ENCODE peak calls at places on chromosomes 2 and 18, in five cellular contexts. H is spleen, Q is body of pancreas, L is heart left ventricle, K is mammary epithelial cell. F is an unnamed sample.

GRCh38 chr2:28002181-28002580 is 111.7 kb downstream of the BABAM2 start:
- DNase-seq in H (no peak), Q (no peak), K (no peak), L (no peak), F (no peak)

GRCh38 chr2:12803616-12804015 is 86.9 kb downstream of the TRIB2 start:
- DNase-seq in K (no peak), L (no peak), H (no peak), Q (no peak), F (no peak)

GRCh38 chr18:73235491-73235890 is 367.7 kb upstream of the NETO1 start:
- DNase-seq in L (no peak), K (peak; percentile 96), Q (no peak), H (no peak), F (peak; percentile 62)

GRCh38 chr2:238848566-238848940 is 668 bp downstream of the TWIST2 start:
- DNase-seq in Q (no peak), H (no peak), L (no peak), K (no peak), F (no peak)

GRCh38 chr2:83782122-83782521 is 677.0 kb downstream of the SUCLG1 start:
- DNase-seq in Q (no peak), H (no peak), L (no peak), K (no peak), F (no peak)

GRCh38 chr2:184620367-184620766 is 22.0 kb downstream of the ZNF804A start:
- DNase-seq in H (no peak), Q (no peak), L (no peak), K (no peak), F (no peak)

GRCh38 chr18:6355789-6356589 is 58.7 kb downstream of the L3MBTL4 start:
- DNase-seq in K (peak; percentile 46), L (no peak), H (no peak), Q (no peak), F (no peak)

GRCh38 chr2:72159211-72159610 is 11.5 kb upstream of the CYP26B1 start:
- DNase-seq in L (no peak), Q (no peak), H (no peak), K (no peak), F (peak; percentile 20)

GRCh38 chr2:98702127-98702802 is 28.7 kb downstream of the MGAT4A start:
- DNase-seq in L (peak; percentile 29), H (no peak), Q (peak; percentile 90), K (no peak), F (no peak)

GRCh38 chr2:212854766-212855165 is 296.6 kb downstream of the IKZF2 start:
- DNase-seq in H (no peak), K (no peak), L (no peak), Q (no peak), F (no peak)

GRCh38 chr2:70141754-70142589 is 48.8 kb downstream of the C2orf42 start:
- DNase-seq in K (peak; percentile 60), L (no peak), H (no peak), Q (peak; percentile 78), F (no peak)

GRCh38 chr2:112483047-112483473 is 1.1 kb downstream of the TTL start:
- DNase-seq in L (no peak), Q (peak; percentile 10), K (peak; percentile 72), H (no peak), F (no peak)

GRCh38 chr18:27713727-27714080 is 463.2 kb downstream of the CDH2 start:
- DNase-seq in H (no peak), L (peak; percentile 18), Q (no peak), K (no peak), F (no peak)

GRCh38 chr18:68984342-68984741 is 186.5 kb downstream of the CCDC102B start:
- DNase-seq in K (no peak), H (no peak), Q (no peak), L (no peak), F (no peak)

GRCh38 chr18:31424383-31424988 is 23.1 kb upstream of the DSG3 start:
- DNase-seq in Q (peak; percentile 12), H (no peak), L (no peak), K (peak; percentile 31), F (no peak)

GRCh38 chr2:240214790-240215675 is 74.6 kb upstream of the OTOS start:
- DNase-seq in H (peak; percentile 69), L (no peak), Q (no peak), K (no peak), F (peak; percentile 38)

GRCh38 chr2:20468549-20469500 is 22.0 kb downstream of the RHOB start:
- DNase-seq in L (no peak), H (peak; percentile 23), K (no peak), Q (no peak), F (no peak)

GRCh38 chr18:12884521-12885323 is 685 bp upstream of the PTPN2 start:
- DNase-seq in L (no peak), K (no peak), Q (no peak), H (no peak), F (no peak)

GRCh38 chr2:51813245-51813644 is 781.3 kb upstream of the NRXN1 start:
- DNase-seq in K (peak; percentile 16), H (no peak), Q (no peak), L (no peak), F (no peak)

GRCh38 chr2:150387586-150388288 is 99.7 kb downstream of the RND3 start:
- DNase-seq in Q (no peak), K (peak; percentile 51), L (no peak), H (no peak), F (no peak)

GRCh38 chr2:96341641-96342040 is 6.1 kb downstream of the NCAPH start:
- DNase-seq in H (no peak), K (no peak), Q (no peak), L (no peak), F (no peak)

GRCh38 chr2:223528036-223528435 is 74.1 kb downstream of the SCG2 start:
- DNase-seq in K (peak; percentile 82), Q (no peak), H (no peak), L (no peak), F (no peak)

GRCh38 chr2:160324161-160324768 is 124.2 kb upstream of the ITGB6 start:
- DNase-seq in H (peak; percentile 78), L (peak; percentile 51), Q (peak; percentile 65), K (peak; percentile 32), F (no peak)

GRCh38 chr2:128217671-128218070 is 101.0 kb downstream of the HS6ST1 start:
- DNase-seq in H (no peak), Q (no peak), L (no peak), K (no peak), F (no peak)

GRCh38 chr2:109312902-109313301 is 183.9 kb downstream of the SH3RF3 start:
- DNase-seq in K (no peak), L (no peak), Q (no peak), H (no peak), F (no peak)

GRCh38 chr2:226544581-226545210 is 254.9 kb downstream of the IRS1 start:
- DNase-seq in Q (no peak), K (no peak), L (no peak), H (no peak), F (no peak)

GRCh38 chr2:171972329-171972982 is 27.3 kb upstream of the METAP1D start:
- DNase-seq in Q (no peak), H (no peak), K (no peak), L (no peak), F (no peak)

GRCh38 chr18:7576685-7577084 is 9.6 kb downstream of the PTPRM start:
- DNase-seq in H (no peak), Q (no peak), L (no peak), K (peak; percentile 64), F (no peak)

GRCh38 chr2:218618102-218618860 is 10.6 kb downstream of the PLCD4 start:
- DNase-seq in L (no peak), K (no peak), H (no peak), Q (no peak), F (no peak)

GRCh38 chr2:234981197-234982095 is 29.6 kb downstream of the SH3BP4 start:
- DNase-seq in K (peak; percentile 95), Q (peak; percentile 81), L (peak; percentile 68), H (no peak), F (peak; percentile 94)

GRCh38 chr18:75544051-75544481 is 116.6 kb upstream of the SMIM21 start:
- DNase-seq in K (no peak), H (no peak), Q (no peak), L (no peak), F (no peak)

GRCh38 chr2:26892133-26892532 is 44.2 kb downstream of the DPYSL5 start:
- DNase-seq in Q (no peak), H (no peak), K (no peak), L (no peak), F (no peak)

GRCh38 chr2:209305026-209305425 is 118.8 kb upstream of the MAP2 start:
- DNase-seq in L (no peak), H (no peak), K (no peak), Q (no peak), F (no peak)

GRCh38 chr2:119430023-119430498 is 1.6 kb upstream of the TMEM37 start:
- DNase-seq in L (no peak), H (no peak), Q (no peak), K (no peak), F (no peak)

GRCh38 chr18:73563345-73563744 is 584.3 kb downstream of the FBXO15 start:
- DNase-seq in L (no peak), Q (no peak), H (no peak), K (peak; percentile 51), F (no peak)

GRCh38 chr2:155310589-155310988 is 612.1 kb downstream of the KCNJ3 start:
- DNase-seq in H (no peak), K (peak; percentile 9), Q (no peak), L (no peak), F (no peak)

GRCh38 chr2:100580474-100581264 is 17.9 kb downstream of the PDCL3 start:
- DNase-seq in K (no peak), Q (peak; percentile 46), L (no peak), H (peak; percentile 84), F (no peak)

GRCh38 chr2:29262681-29263260 is 147.6 kb downstream of the CLIP4 start:
- DNase-seq in H (no peak), K (peak; percentile 64), Q (no peak), L (no peak), F (no peak)

GRCh38 chr2:48107326-48107925 is 201.1 kb upstream of the FBXO11 start:
- DNase-seq in H (no peak), Q (no peak), K (peak; percentile 91), L (no peak), F (peak; percentile 86)
- TF ChIP-seq CTCF in H (no peak), Q (no peak), K (peak; percentile 17), L (no peak), F (no peak)

GRCh38 chr2:10320575-10320931 is 17.8 kb downstream of the HPCAL1 start:
- DNase-seq in K (no peak), L (no peak), H (no peak), Q (no peak), F (no peak)
- H3K4me3 ChIP-seq in K (no peak overlapping the region), L (no peak overlapping the region), H (no peak overlapping the region), Q (no peak overlapping the region), F (no peak overlapping the region)

GRCh38 chr2:158893057-158893456 is 75.4 kb upstream of the TANC1 start:
- DNase-seq in L (no peak), H (no peak), K (peak; percentile 90), Q (no peak), F (peak; percentile 91)
- H3K27ac ChIP-seq in L (no peak overlapping the region), H (no peak overlapping the region), K (peak overlapping the region; percentile 96), Q (no peak overlapping the region), F (peak overlapping the region; percentile 97)

DNA sequence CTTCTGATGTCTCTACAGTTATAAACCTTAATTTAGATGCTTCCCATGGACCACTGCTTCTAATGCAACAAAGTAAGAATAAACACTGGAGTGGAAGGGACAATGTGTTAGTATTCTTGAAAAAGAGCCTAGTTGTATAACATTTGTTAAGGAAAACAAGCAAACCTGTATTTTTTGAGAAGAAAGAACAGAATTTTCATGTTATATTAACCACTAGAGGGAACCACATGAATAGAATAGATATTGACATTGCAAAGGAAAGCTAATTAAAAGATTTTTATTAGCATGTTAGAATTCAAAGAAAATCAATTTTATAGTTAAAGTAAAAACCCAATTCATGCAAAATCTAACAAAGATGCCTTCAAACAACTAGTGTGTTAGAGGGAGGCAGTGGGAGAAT is 151.2 kb upstream of the BARD1 start:
- DNase-seq in K (peak; percentile 0), H (no peak), L (no peak), Q (no peak), F (no peak)
- TF ChIP-seq CTCF in K (peak; percentile 26), H (no peak), L (no peak), Q (no peak), F (peak; percentile 73)

GRCh38 chr2:139876964-139877363 is 1096.8 kb upstream of the NXPH2 start:
- DNase-seq in Q (no peak), K (peak; percentile 33), H (no peak), L (no peak), F (no peak)
- H3K4me3 ChIP-seq in Q (no peak overlapping the region), K (no peak overlapping the region), H (no peak overlapping the region), L (no peak overlapping the region), F (no peak overlapping the region)

F was measured in RWPE2.